ENCODE peak calls at places on chromosome 1, in six cellular contexts. R is vagina, D is stomach, U is left ventricle myocardium inferior, M is heart left ventricle, J is IMR-90. W is an unnamed sample.
A peak's percentile ranks its signal among the peaks of the same experiment; 100 is the strongest.

GRCh38 chr1:43868741-43869067 is 64.9 kb upstream of the ARTN start:
- DNase-seq in J (peak; percentile 83), M (peak; percentile 70), U (no peak), R (no peak), D (no peak), W (peak; percentile 35)

GRCh38 chr1:112506731-112507130 is 2.0 kb upstream of the WNT2B start:
- DNase-seq in D (no peak), M (no peak), R (no peak), U (no peak), J (no peak), W (no peak)

GRCh38 chr1:212967767-212968166 is 17.4 kb downstream of the VASH2 start:
- DNase-seq in R (no peak), D (no peak), M (no peak), J (peak; percentile 64), U (no peak), W (no peak)

GRCh38 chr1:48051466-48052126 is 54.4 kb upstream of the TRABD2B start:
- DNase-seq in R (no peak), U (no peak), J (no peak), M (no peak), D (no peak), W (no peak)

GRCh38 chr1:117739516-117739915 is 133.7 kb downstream of the TENT5C start:
- DNase-seq in D (no peak), R (no peak), M (no peak), J (no peak), U (no peak), W (peak; percentile 28)

GRCh38 chr1:32878183-32878582 is 7.5 kb upstream of the FNDC5 start:
- DNase-seq in D (no peak), J (peak; percentile 30), M (no peak), R (no peak), U (no peak), W (no peak)

GRCh38 chr1:203499643-203500278 is 5.8 kb downstream of the OPTC start:
- DNase-seq in U (no peak), J (no peak), M (no peak), D (no peak), R (no peak), W (no peak)

GRCh38 chr1:6646499-6647148 is 22.0 kb downstream of the THAP3 start:
- DNase-seq in R (no peak), U (no peak), J (peak; percentile 54), D (peak; percentile 34), M (no peak), W (peak; percentile 39)

DNA sequence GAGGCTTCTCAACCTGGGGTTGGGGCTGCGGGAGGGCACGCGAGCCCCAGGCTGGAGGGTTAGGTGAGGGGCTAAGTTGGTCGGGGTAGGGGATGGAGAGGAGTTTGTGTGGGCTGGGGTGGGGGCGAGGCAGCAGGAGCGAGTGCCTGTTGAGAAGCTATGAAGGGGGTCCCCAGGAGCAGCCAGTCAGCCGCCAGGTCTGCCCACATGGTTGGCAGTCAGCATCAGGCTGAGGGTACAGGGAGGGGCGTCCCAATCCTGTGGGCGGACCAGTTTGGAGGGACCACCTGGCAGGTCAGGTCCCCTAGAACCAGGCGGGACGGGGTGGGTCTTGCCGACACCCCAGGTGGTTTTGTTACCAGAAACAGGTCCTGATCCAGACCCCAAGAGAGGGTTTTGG is 400 bp upstream of the TRIM17 start:
- DNase-seq in J (no peak), R (no peak), D (no peak), U (no peak), M (no peak), W (no peak)
- H3K4me3 ChIP-seq in J (no peak overlapping the region), R (peak overlapping the region; percentile 59), D (peak overlapping the region; percentile 44), U (peak overlapping the region; percentile 64), M (no peak overlapping the region), W (no peak overlapping the region)

DNA sequence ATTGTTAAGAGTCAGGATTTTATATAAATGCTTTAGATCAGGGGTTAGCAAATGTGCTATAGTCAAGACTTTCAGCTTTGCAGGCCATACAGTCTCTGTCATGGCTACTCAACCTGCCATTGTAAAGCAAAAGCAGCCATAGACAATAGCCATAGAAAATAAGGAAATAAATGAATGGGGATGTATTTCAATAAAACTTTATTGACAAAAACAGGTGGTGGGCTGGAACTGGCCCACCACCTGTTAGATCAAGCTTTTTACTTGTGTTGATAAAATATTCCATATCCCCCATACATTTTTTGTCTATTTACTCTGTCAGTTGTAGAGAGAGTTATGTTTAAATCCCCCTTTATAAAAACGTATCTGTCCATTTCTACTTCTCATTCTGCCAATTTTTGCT is 98.9 kb downstream of the HIVEP3 start:
- DNase-seq in R (no peak), M (no peak), J (no peak), D (no peak), U (no peak), W (no peak)
- H3K4me3 ChIP-seq in R (no peak overlapping the region), M (no peak overlapping the region), J (no peak overlapping the region), D (no peak overlapping the region), U (no peak overlapping the region), W (no peak overlapping the region)

GRCh38 chr1:102836991-102837390 is 271.3 kb downstream of the COL11A1 start:
- DNase-seq in R (no peak), M (no peak), D (no peak), J (no peak), U (no peak), W (no peak)

GRCh38 chr1:102834688-102835320 is 273.5 kb downstream of the COL11A1 start:
- DNase-seq in J (peak; percentile 68), U (no peak), M (no peak), R (no peak), D (no peak), W (no peak)

GRCh38 chr1:102837551-102837950 is 270.8 kb downstream of the COL11A1 start:
- DNase-seq in R (no peak), D (no peak), J (no peak), U (no peak), M (no peak), W (no peak)

GRCh38 chr1:102840741-102841140 is 267.6 kb downstream of the COL11A1 start:
- DNase-seq in J (no peak), D (no peak), U (no peak), M (no peak), R (no peak), W (no peak)

GRCh38 chr1:102838016-102838415 is 270.3 kb downstream of the COL11A1 start:
- DNase-seq in R (no peak), D (no peak), U (no peak), J (peak; percentile 22), M (no peak), W (no peak)
- H3K4me3 ChIP-seq in R (no peak overlapping the region), D (no peak overlapping the region), U (no peak overlapping the region), J (no peak overlapping the region), M (no peak overlapping the region), W (no peak overlapping the region)

GRCh38 chr1:8020032-8020431 is 6.1 kb downstream of the ERRFI1 start:
- DNase-seq in R (peak; percentile 40), J (peak; percentile 59), U (no peak), M (no peak), D (no peak), W (no peak)
- H3K4me3 ChIP-seq in R (no peak overlapping the region), J (no peak overlapping the region), U (no peak overlapping the region), M (no peak overlapping the region), D (peak overlapping the region; percentile 74), W (no peak overlapping the region)

DNA sequence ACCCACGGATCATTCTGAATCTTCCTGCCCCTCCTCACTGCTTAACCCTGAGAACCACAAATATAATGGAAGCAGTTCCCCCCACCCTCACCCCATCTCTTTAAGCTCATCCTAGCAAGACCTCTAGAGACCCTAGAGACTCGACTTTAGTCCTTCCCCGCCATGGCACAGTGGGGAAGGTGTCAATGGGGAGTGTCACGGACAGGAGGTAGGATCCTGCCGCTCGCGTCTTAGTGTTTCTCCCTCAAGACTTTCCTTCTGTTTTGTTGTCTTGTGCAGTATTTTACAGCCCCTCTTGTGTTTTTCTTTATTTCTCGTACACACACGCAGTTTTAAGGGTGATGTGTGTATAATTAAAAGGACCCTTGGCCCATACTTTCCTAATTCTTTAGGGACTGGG is 677 bp upstream of the PMF1 start:
- DNase-seq in J (no peak), U (no peak), D (no peak), M (no peak), R (no peak), W (no peak)
- H3K4me3 ChIP-seq in J (no peak overlapping the region), U (peak overlapping the region; percentile 86), D (peak overlapping the region; percentile 62), M (peak overlapping the region; percentile 73), R (peak overlapping the region; percentile 67), W (peak overlapping the region; percentile 63)

DNA sequence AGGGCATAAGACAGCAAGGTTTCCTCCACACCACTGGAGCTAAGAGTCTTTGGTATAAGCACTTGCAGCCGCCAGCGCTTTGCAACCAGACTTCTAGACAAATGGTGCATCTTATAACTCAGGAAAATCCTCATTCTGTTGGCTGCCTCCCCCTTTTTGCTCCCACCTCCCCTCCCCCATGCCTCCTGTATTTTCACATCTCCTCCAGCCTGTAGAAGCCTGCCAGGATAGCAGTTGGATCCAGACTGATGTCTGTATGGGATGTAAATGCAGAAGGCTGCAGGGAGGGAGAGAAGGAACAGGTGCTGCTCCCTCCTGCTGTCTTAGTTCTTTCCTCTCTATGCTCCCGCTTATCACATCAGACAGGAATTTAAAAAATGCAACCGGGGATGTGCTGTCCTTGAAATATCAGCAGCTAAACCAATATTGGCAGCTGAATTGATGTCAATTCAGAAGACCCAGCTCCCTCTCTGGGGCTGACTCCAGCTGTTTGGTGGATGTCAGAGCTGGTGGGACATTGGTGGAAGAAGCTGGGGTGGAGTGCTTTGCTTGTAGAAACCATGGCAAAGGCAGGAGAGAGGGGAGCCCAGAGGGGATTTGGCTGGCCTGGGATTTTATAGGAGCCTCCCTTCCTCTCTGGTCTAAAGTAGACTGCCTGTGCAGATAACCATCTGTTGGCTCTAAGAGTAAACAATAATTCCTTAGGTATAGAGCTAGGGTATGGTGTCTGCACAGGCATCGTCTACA is 53.5 kb downstream of the NFASC start:
- DNase-seq in U (no peak), D (no peak), J (no peak), R (peak; percentile 74), M (no peak), W (no peak)
- H3K4me3 ChIP-seq in U (no peak overlapping the region), D (no peak overlapping the region), J (no peak overlapping the region), R (no peak overlapping the region), M (no peak overlapping the region), W (no peak overlapping the region)

GRCh38 chr1:205688681-205689080 is 8.4 kb upstream of the SLC45A3 start:
- DNase-seq in U (no peak), D (no peak), J (no peak), R (no peak), M (no peak), W (no peak)

GRCh38 chr1:205687242-205687641 is 6.9 kb upstream of the SLC45A3 start:
- DNase-seq in M (no peak), U (no peak), J (no peak), D (no peak), R (no peak), W (no peak)

GRCh38 chr1:205690122-205690756 is 9.9 kb upstream of the SLC45A3 start:
- DNase-seq in J (no peak), M (no peak), U (no peak), R (no peak), D (no peak), W (no peak)

GRCh38 chr1:205688171-205688570 is 7.9 kb upstream of the SLC45A3 start:
- DNase-seq in J (no peak), D (no peak), M (no peak), U (no peak), R (no peak), W (no peak)

GRCh38 chr1:205689479-205689878 is 9.2 kb upstream of the SLC45A3 start:
- DNase-seq in M (no peak), U (no peak), J (no peak), R (no peak), D (no peak), W (no peak)
- H3K4me3 ChIP-seq in M (no peak overlapping the region), U (no peak overlapping the region), J (no peak overlapping the region), R (no peak overlapping the region), D (no peak overlapping the region), W (no peak overlapping the region)

GRCh38 chr1:201480231-201481003 is 11.4 kb upstream of the PHLDA3 start:
- DNase-seq in M (peak; percentile 77), J (no peak), R (peak; percentile 89), D (peak; percentile 84), U (peak; percentile 78), W (peak; percentile 85)
- H3K4me3 ChIP-seq in M (peak overlapping the region; percentile 38), J (no peak overlapping the region), R (peak overlapping the region; percentile 41), D (peak overlapping the region; percentile 35), U (peak overlapping the region; percentile 54), W (peak overlapping the region; percentile 4)

GRCh38 chr1:56406821-56407220 is 172.5 kb downstream of the PLPP3 start:
- DNase-seq in D (no peak), R (no peak), M (no peak), J (peak; percentile 21), U (no peak), W (no peak)
- H3K4me3 ChIP-seq in D (no peak overlapping the region), R (no peak overlapping the region), M (no peak overlapping the region), J (no peak overlapping the region), U (no peak overlapping the region), W (no peak overlapping the region)

W was measured in uterus.